ENCODE peak calls at places on chromosomes 6 and 20, in six cellular contexts. U, P, H, I, V and F are unnamed samples.

GRCh38 chr20:62824476-62825287 is 7.8 kb downstream of the COL9A3 start:
- DNase-seq in U (no peak), P (no peak), H (peak; percentile 42), I (peak; percentile 85), V (no peak), F (no peak)

GRCh38 chr6:63456734-63457133 is 115.5 kb upstream of the LOC128125822 start:
- DNase-seq in I (no peak), U (no peak), P (no peak), V (no peak), H (no peak), F (no peak)

GRCh38 chr6:144013486-144013909 is 5.4 kb upstream of the PLAGL1 start:
- DNase-seq in I (peak; percentile 85), H (peak; percentile 90), V (peak; percentile 81), U (peak; percentile 65), P (peak; percentile 81), F (no peak)

GRCh38 chr6:24391756-24392405 is 10.9 kb upstream of the MRS2 start:
- DNase-seq in P (no peak), H (no peak), V (no peak), I (no peak), U (no peak), F (no peak)

GRCh38 chr20:58969439-58969838 is 11.6 kb upstream of the NELFCD start:
- DNase-seq in V (no peak), H (no peak), P (no peak), U (no peak), I (no peak), F (no peak)

GRCh38 chr6:154852700-154853099 is 119.5 kb downstream of the SCAF8 start:
- DNase-seq in P (no peak), V (no peak), U (no peak), I (no peak), H (peak; percentile 71), F (no peak)

GRCh38 chr20:59145926-59146800 is 17.5 kb upstream of the ZNF831 start:
- DNase-seq in P (no peak), U (no peak), I (no peak), V (peak; percentile 27), H (no peak), F (peak; percentile 77)

GRCh38 chr20:62741701-62742491 is 33.3 kb downstream of the NTSR1 start:
- DNase-seq in I (no peak), P (peak; percentile 46), V (peak; percentile 38), U (peak; percentile 38), H (no peak), F (no peak)

GRCh38 chr6:37705239-37706051 is 7.8 kb upstream of the MDGA1 start:
- DNase-seq in H (peak; percentile 53), V (peak; percentile 88), I (peak; percentile 62), U (peak; percentile 65), P (peak; percentile 88), F (no peak)

GRCh38 chr6:36028088-36028886 is 679 bp downstream of the MAPK14 start:
- DNase-seq in U (no peak), H (peak; percentile 26), V (peak; percentile 75), I (peak; percentile 39), P (peak; percentile 67), F (no peak)

GRCh38 chr6:107628878-107629277 is 139.0 kb downstream of the SOBP start:
- DNase-seq in V (no peak), P (no peak), U (no peak), I (no peak), H (no peak), F (no peak)

GRCh38 chr20:2693286-2693995 is 861 bp downstream of the EBF4 start:
- DNase-seq in U (no peak), I (peak; percentile 38), P (no peak), V (peak; percentile 66), H (no peak), F (no peak)

GRCh38 chr6:41371461-41371991 is 36.1 kb downstream of the NCR2 start:
- DNase-seq in H (no peak), U (peak; percentile 60), I (peak; percentile 70), V (peak; percentile 72), P (peak; percentile 51), F (no peak)

GRCh38 chr6:53128842-53129241 is 19.8 kb downstream of the GCM1 start:
- DNase-seq in H (no peak), P (no peak), I (no peak), V (no peak), U (no peak), F (no peak)

GRCh38 chr6:71290611-71291010 is 2.0 kb downstream of the OGFRL1 start:
- DNase-seq in V (no peak), H (no peak), P (no peak), I (no peak), U (no peak), F (no peak)

GRCh38 chr6:98839788-98840361 is 5.5 kb downstream of the POU3F2 start:
- DNase-seq in I (no peak), H (peak; percentile 41), U (no peak), V (no peak), P (no peak), F (no peak)

GRCh38 chr6:10146723-10147451 is 268.0 kb downstream of the TFAP2A start:
- DNase-seq in V (no peak), P (no peak), U (no peak), I (no peak), H (peak; percentile 49), F (no peak)

GRCh38 chr6:37096025-37096424 is 73.9 kb upstream of the PIM1 start:
- DNase-seq in V (no peak), U (no peak), P (no peak), H (no peak), I (no peak), F (no peak)

GRCh38 chr6:118780728-118781127 is 113.2 kb upstream of the ASF1A start:
- DNase-seq in U (no peak), I (no peak), H (peak; percentile 47), P (no peak), V (no peak), F (no peak)

GRCh38 chr6:107823047-107823557 is 1.0 kb downstream of the SCML4 start:
- DNase-seq in H (no peak), U (no peak), P (no peak), I (no peak), V (no peak), F (no peak)

GRCh38 chr6:14468656-14469321 is 351.2 kb downstream of the CD83 start:
- DNase-seq in H (no peak), P (no peak), I (no peak), V (no peak), U (no peak), F (no peak)

GRCh38 chr6:14467591-14467990 is 350.0 kb downstream of the CD83 start:
- DNase-seq in V (no peak), P (no peak), H (peak; percentile 26), U (no peak), I (no peak), F (no peak)

GRCh38 chr6:14474816-14475215 is 357.2 kb downstream of the CD83 start:
- DNase-seq in U (no peak), V (no peak), H (no peak), I (no peak), P (no peak), F (no peak)

GRCh38 chr6:14472964-14473363 is 355.4 kb downstream of the CD83 start:
- DNase-seq in U (no peak), P (no peak), H (no peak), I (no peak), V (no peak), F (no peak)

GRCh38 chr6:14470697-14471096 is 353.1 kb downstream of the CD83 start:
- DNase-seq in P (no peak), U (no peak), V (no peak), H (no peak), I (no peak), F (no peak)
- TF ChIP-seq CTCF in P (no peak), U (no peak), V (no peak), H (no peak), I (no peak), F (no peak)

DNA sequence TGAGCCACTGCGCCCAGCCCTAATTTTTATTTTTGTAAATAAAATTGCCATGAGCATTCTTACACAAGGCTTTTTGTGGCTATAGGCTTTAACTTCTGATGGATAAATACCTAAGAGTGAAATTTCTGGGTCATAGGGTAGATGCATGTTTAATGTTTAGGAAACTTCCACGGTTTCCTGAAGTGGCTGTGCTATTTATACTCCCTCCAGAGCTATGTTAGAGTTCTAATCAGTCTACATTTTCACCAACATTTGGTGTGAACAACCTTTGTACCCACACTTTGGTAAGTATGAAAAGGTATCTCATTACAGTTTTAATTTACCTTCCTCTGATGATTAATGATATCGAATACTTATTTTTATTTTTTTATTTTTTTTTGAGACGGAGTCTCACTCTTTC is 6.1 kb upstream of the MAS1 start:
- DNase-seq in U (no peak), H (no peak), P (no peak), V (no peak), I (no peak), F (no peak)
- H3K4me1 ChIP-seq in U (no peaks in the 10 kb centered on the region), H (no peaks in the 10 kb centered on the region), P (peaks cover 13% of the 10 kb centered on the region), V (peaks cover 25% of the 10 kb centered on the region), I (no peaks in the 10 kb centered on the region), F (no peaks in the 10 kb centered on the region)

DNA sequence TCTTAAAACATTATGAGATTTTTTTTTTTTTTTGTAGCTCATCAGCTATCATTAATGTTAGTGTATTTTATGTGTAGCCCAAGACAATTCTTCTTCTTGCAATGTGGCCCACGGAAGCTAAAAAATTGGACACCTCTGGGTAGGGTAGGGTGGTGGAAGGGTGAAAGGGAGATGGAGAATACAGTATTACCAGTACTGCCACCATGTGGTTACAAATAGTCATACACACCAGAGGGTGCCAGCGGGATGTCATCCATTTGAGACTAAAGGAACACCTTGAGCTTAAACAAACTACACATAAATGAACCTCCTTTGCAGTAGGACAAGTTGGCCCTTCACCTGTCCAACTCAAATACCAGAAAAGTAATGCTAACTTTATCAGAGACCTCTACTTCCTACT is 601.9 kb downstream of the HTR1B start:
- DNase-seq in U (no peak), H (peak; percentile 27), I (peak; percentile 41), V (no peak), P (no peak), F (no peak)
- TF ChIP-seq CTCF in U (no peak), H (peak; percentile 29), I (no peak), V (no peak), P (peak; percentile 16), F (no peak)

DNA sequence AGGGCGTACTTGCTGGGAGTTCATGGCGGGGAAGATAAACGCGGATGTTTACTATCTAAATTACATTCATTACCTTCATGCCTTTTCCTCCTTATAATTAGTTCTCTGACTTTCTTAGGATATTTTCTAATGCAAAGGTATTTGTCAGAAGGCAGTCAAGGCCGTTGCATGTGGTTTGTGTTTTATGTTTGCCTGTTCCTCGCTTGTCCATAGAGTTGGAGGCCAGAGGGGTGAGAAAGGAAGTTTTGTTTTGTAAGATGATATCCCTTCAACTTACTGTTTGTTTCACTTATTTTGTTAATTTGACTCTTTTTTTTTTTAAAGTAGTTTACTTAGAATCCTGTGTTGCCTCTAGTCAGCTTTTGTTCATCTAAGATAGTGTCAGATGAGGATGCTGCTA is 4.0 kb upstream of the CCN2 start:
- DNase-seq in V (no peak), U (no peak), I (no peak), H (no peak), P (no peak), F (no peak)
- H3K4me1 ChIP-seq in V (peaks cover 40% of the 10 kb centered on the region), U (no peaks in the 10 kb centered on the region), I (peaks cover 29% of the 10 kb centered on the region), H (peaks cover 28% of the 10 kb centered on the region), P (no peaks in the 10 kb centered on the region), F (peaks cover 17% of the 10 kb centered on the region)

DNA sequence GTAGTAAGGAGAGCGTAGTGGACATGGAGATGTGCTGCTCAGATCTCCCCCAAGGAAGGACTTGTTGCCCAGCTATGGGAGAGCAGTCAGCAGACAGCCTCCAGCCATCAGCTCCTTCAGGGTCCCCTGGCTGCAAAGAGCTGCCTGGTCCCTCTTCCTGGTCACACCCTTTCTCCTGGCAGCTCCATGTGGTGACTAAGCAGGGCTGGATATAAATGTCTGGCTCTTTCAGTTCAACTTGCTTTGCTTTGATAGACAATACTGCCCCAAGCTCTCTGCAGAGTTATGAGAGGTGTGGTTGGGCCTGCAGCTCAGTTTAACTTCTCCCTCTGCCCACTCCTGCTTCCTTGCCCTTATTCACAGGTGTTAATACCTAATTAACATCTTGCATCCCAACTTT is 64.1 kb upstream of the DDR1 start:
- DNase-seq in H (peak; percentile 95), P (peak; percentile 72), V (peak; percentile 78), U (no peak), I (peak; percentile 57), F (no peak)
- TF ChIP-seq CTCF in H (peak; percentile 26), P (no peak), V (no peak), U (no peak), I (no peak), F (no peak)